ENCODE peak calls at places on chromosomes 5 and 9, in eight cellular contexts. Z is ovary, R is body of pancreas, Y is testis, Q is tibial artery, M is uterus, J is spleen, X is psoas muscle. B is an unnamed sample.

GRCh38 chr5:88792144-88792840 is 90.7 kb downstream of the MEF2C start:
- DNase-seq in X (no peak), M (no peak), J (no peak), Z (no peak), R (no peak), Y (no peak), Q (no peak), B (no peak)

GRCh38 chr5:135608761-135609443 is 30.1 kb upstream of the CXCL14 start:
- DNase-seq in Z (no peak), X (no peak), M (no peak), Q (no peak), Y (no peak), J (no peak), R (no peak), B (no peak)

GRCh38 chr5:132103380-132103951 is 29.9 kb downstream of the CSF2 start:
- DNase-seq in J (peak; percentile 83), Q (peak; percentile 90), Z (peak; percentile 17), R (peak; percentile 84), M (peak; percentile 34), Y (peak; percentile 74), X (peak; percentile 84), B (peak; percentile 74)

GRCh38 chr5:157778121-157778805 is 34.8 kb downstream of the LSM11 start:
- DNase-seq in Q (no peak), Y (no peak), M (no peak), R (peak; percentile 4), X (no peak), J (no peak), Z (no peak), B (no peak)

GRCh38 chr5:35003018-35003957 is 44.5 kb downstream of the AGXT2 start:
- DNase-seq in X (peak; percentile 43), Z (peak; percentile 28), Q (peak; percentile 24), R (peak; percentile 47), Y (peak; percentile 78), J (no peak), M (peak; percentile 49), B (no peak)

GRCh38 chr5:106392766-106393165 is 1278.0 kb downstream of the EFNA5 start:
- DNase-seq in Y (no peak), X (no peak), Z (no peak), R (no peak), J (no peak), M (no peak), Q (no peak), B (no peak)

GRCh38 chr9:30676642-30677041 is 1707.8 kb upstream of the ACO1 start:
- DNase-seq in Z (no peak), J (no peak), R (no peak), Q (no peak), M (no peak), Y (no peak), X (no peak), B (no peak)

GRCh38 chr5:16617272-16617973 is 626 bp upstream of the RETREG1 start:
- DNase-seq in J (peak; percentile 77), M (no peak), Y (peak; percentile 30), R (peak; percentile 18), Q (no peak), Z (no peak), X (no peak), B (no peak)

GRCh38 chr5:162068412-162068811 is 839 bp downstream of the GABRG2 start:
- DNase-seq in X (peak; percentile 8), Q (no peak), Z (no peak), Y (peak; percentile 64), R (peak; percentile 4), M (no peak), J (no peak), B (no peak)

GRCh38 chr5:66477591-66477990 is 118.6 kb upstream of the MAST4 start:
- DNase-seq in M (no peak), Z (no peak), J (no peak), Q (no peak), X (no peak), Y (no peak), R (no peak), B (no peak)

GRCh38 chr5:38593959-38594358 is 37.5 kb upstream of the LIFR start:
- DNase-seq in Z (no peak), M (no peak), J (no peak), Y (no peak), X (no peak), R (no peak), Q (no peak), B (no peak)

GRCh38 chr9:91159664-91160121 is 202.0 kb downstream of the AUH start:
- DNase-seq in Q (no peak), Z (peak; percentile 48), X (peak; percentile 65), Y (no peak), J (no peak), M (no peak), R (peak; percentile 27), B (no peak)

GRCh38 chr5:11390369-11390768 is 513.9 kb downstream of the CTNND2 start:
- DNase-seq in Y (no peak), M (no peak), X (no peak), Q (no peak), J (no peak), Z (no peak), R (no peak), B (no peak)

DNA sequence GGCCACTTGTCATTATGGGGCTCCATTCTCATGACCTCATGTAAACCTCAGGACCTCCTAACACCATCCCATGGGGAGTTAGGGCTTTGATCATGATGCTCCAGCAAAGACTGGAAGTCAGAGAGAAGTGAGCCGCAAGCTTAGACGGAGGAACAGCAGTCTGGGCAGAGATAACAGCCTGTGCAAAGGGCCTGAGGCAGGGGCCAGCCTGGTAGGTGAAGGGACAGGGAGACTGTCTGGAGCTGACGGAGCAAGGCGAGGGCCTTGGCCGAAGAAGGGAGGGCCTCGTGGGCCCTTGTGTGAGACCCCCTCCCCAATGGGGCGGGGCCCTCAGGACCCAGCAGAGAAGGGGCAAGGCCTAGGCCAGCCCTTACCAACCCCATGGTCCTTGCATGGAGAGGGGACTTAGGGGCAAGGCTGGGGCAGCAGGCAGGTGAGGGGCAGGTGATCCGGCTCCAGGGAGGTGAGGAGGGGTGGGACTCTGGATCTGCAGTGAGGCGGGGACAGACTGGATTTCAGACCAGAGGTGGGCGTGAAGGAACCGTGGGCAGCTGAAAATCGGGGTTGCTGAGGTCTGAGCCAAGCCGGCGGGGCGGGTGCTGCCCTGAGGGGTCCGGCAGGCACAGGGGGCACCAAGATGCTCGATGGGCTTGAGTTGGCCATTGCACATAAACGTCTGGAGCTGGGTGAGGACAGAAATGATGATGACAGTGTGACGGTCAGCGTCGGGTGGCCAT is 17.4 kb downstream of the GPSM1 start:
- DNase-seq in R (no peak), Y (no peak), Q (no peak), X (no peak), Z (no peak), M (no peak), J (no peak), B (no peak)
- H3K4me3 ChIP-seq in R (no peak overlapping the region), Y (no peak overlapping the region), Q (no peak overlapping the region), X (no peak overlapping the region), Z (no peak overlapping the region), M (no peak overlapping the region), J (no peak overlapping the region), B (no peak overlapping the region)

DNA sequence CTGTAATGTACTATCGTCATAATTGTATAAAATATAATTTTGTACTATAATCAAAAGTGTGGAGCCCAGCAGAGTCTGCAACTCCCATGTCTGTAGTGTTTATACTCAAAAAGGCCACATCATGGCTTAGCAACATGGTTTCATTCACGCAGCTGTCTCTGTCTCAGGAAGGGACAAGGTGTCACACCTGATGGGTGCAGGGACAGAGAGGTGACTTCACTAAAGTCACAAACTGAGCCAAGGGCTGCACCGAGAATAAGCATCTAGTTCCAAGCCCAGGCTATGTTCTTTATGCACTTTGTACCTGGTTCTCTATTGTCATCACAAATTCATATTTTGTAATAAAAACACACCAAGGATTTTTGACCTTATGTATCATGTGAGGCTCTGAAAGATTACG is 65.0 kb upstream of the STK32A start:
- DNase-seq in Z (no peak), X (no peak), J (no peak), Q (no peak), R (no peak), Y (no peak), M (no peak), B (no peak)
- H3K27ac ChIP-seq in Z (no peak overlapping the region), X (no peak overlapping the region), J (peak overlapping the region; percentile 63), Q (no peak overlapping the region), R (peak overlapping the region; percentile 22), Y (no peak overlapping the region), M (no peak overlapping the region), B (no peak overlapping the region)

GRCh38 chr9:96651626-96652025 is 3.5 kb downstream of the PRXL2C start:
- DNase-seq in M (no peak), Y (no peak), X (no peak), R (no peak), Z (no peak), Q (no peak), J (no peak), B (no peak)

GRCh38 chr9:96644137-96644536 is 11.0 kb downstream of the PRXL2C start:
- DNase-seq in M (no peak), X (no peak), R (no peak), Z (no peak), Y (no peak), J (no peak), Q (no peak), B (no peak)

GRCh38 chr9:96649620-96650323 is 5.3 kb downstream of the PRXL2C start:
- DNase-seq in Y (no peak), X (no peak), Z (no peak), R (no peak), M (no peak), Q (no peak), J (no peak), B (no peak)

GRCh38 chr9:96641514-96641913 is 13.6 kb downstream of the PRXL2C start:
- DNase-seq in J (no peak), Y (no peak), Q (no peak), M (no peak), R (no peak), Z (no peak), X (no peak), B (no peak)

GRCh38 chr9:96646081-96646991 is 8.8 kb downstream of the PRXL2C start:
- DNase-seq in R (peak; percentile 37), X (peak; percentile 62), Q (no peak), Y (no peak), M (no peak), Z (no peak), J (no peak), B (no peak)
- TF ChIP-seq CTCF in R (no peak), X (no peak), Q (no peak), Y (no peak), M (no peak), Z (no peak), J (no peak), B (no peak)

DNA sequence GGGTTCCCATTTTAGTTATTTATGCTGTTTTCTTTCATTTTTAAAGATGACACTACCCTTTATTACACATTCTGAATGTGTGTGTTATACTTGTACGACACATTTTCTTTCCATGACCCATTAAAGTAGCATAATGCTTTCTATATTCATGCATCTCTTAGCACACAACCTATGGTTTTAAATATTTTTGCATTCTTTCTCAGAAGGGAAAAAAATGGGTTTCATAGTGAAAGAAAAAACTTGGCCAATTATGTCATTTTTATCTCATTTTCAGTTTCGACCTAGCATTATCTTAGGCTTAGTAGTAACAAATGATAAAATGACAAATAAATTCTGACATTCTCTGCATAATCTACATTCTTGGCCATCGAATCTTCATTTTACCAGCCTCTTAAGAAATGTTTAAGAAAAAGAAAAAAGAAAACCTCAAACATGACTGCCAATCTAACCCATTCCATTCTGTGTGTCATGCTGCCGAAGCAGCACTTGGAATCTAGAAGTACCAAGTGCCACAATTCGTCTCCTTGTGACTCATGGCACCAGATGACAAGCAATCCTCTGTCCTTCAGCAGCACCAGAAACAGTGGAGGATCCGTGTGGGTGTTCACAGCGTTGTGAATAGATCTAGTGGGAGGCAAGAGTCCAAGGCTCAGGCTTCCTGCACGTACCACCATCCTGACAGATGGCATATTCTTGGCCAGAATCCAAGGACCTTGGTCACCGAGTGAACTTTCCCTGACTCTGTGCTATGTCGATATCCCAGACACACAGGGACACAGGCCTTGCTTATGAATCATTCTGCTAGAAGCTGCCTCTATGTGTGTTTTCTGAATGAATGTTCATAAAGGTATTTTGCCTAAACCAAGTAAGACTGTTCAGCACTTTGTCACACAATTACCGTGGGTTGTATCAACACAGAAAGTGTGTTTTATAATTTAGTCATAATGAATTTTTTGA is 502.7 kb downstream of the NR2F1-AS1 start:
- DNase-seq in Y (peak; percentile 80), X (peak; percentile 33), M (peak; percentile 18), J (no peak), R (peak; percentile 83), Q (no peak), Z (peak; percentile 23), B (peak; percentile 43)
- H3K4me3 ChIP-seq in Y (no peak overlapping the region), X (no peak overlapping the region), M (no peak overlapping the region), J (no peak overlapping the region), R (no peak overlapping the region), Q (no peak overlapping the region), Z (no peak overlapping the region), B (peak overlapping the region; percentile 11)